ENCODE peak calls at places on chromosomes 2 and 18, in four cellular contexts. O, C, I and Y are unnamed samples. For H3K9me3, the result is how much of the 10 kb centered on the place peaks cover.

GRCh38 chr2:74862268-74862964 is 28.5 kb downstream of the HK2 start:
- DNase-seq in I (peak), C (no peak), O (peak), Y (no peak)

GRCh38 chr18:71212222-71212621 is 923.4 kb downstream of the SOCS6 start:
- DNase-seq in I (no peak), C (no peak), O (no peak), Y (no peak)

GRCh38 chr2:113133696-113134558 is 6.5 kb downstream of the IL1RN start:
- DNase-seq in I (no peak), C (no peak), O (peak), Y (no peak)

GRCh38 chr2:68253211-68254068 is 1.1 kb upstream of the PPP3R1 start:
- DNase-seq in O (peak), I (peak), C (no peak), Y (peak)

GRCh38 chr2:238010572-238010971 is 43.8 kb downstream of the UBE2F start:
- DNase-seq in I (no peak), C (no peak), O (no peak), Y (no peak)

GRCh38 chr18:6521804-6522418 is 107.2 kb upstream of the L3MBTL4 start:
- DNase-seq in I (peak), O (peak), C (no peak), Y (peak)

GRCh38 chr2:60553992-60554648 is 666 bp upstream of the BCL11A start:
- DNase-seq in I (peak), O (peak), C (no peak), Y (peak)

GRCh38 chr2:238636269-238637073 is 209.7 kb downstream of the ASB1 start:
- DNase-seq in O (no peak), C (no peak), I (no peak), Y (no peak)

GRCh38 chr2:238727585-238728321 is 120.1 kb upstream of the TWIST2 start:
- DNase-seq in I (no peak), C (no peak), O (no peak), Y (no peak)

GRCh38 chr2:1644427-1644826 is 99.9 kb downstream of the PXDN start:
- DNase-seq in O (no peak), C (no peak), I (no peak), Y (no peak)

GRCh38 chr2:237720962-237721361 is 77.6 kb upstream of the RBM44 start:
- DNase-seq in O (no peak), I (no peak), C (no peak), Y (no peak)

GRCh38 chr18:6434987-6435709 is 20.4 kb upstream of the L3MBTL4 start:
- DNase-seq in I (no peak), O (no peak), C (no peak), Y (peak)

GRCh38 chr2:88350641-88351601 is 101.6 kb downstream of the FOXI3 start:
- DNase-seq in I (peak), C (no peak), O (peak), Y (peak)

GRCh38 chr2:28828382-28828781 is 17.7 kb downstream of the SPDYA start:
- DNase-seq in O (no peak), I (no peak), C (no peak), Y (no peak)

GRCh38 chr18:74990563-74991081 is 218.3 kb downstream of the PTGR3 start:
- DNase-seq in C (no peak), I (no peak), O (no peak), Y (no peak)

GRCh38 chr18:67151366-67151765 is 365.2 kb downstream of the DSEL start:
- DNase-seq in O (no peak), C (no peak), I (no peak), Y (no peak)

GRCh38 chr2:73071452-73072399 is at the start of gene SFXN5:
- DNase-seq in C (peak), I (peak), O (peak), Y (peak)
- TF ChIP-seq CTCF in C (no peak), I (no peak), O (peak), Y (no peak)

DNA sequence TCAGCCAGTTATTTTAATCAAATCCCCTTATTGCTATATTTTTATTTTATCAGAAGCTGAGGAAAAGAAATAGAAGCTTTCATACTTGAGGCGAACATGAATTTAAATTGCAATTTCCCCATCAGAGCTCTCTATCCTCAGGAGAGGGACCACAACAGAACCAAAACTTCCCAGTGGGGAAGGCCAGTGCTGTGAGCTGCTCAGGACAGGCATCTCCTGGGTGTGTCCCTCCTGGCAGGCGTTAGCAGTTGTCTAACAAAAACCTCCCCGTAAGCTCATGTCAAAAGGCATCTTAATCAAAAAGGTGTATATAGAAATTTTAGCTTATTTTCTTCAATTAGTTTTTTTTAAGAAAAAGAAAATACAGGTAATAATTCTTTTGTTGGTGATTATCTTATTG is 93.0 kb downstream of the PID1 start:
- DNase-seq in C (no peak), O (no peak), I (no peak), Y (no peak)
- H3K9me3 ChIP-seq in C (under half), O (under half), I (under half), Y (under half)

GRCh38 chr18:24726727-24727539 is 266.5 kb downstream of the HRH4 start:
- DNase-seq in I (peak), C (no peak), O (peak), Y (peak)
- TF ChIP-seq CTCF in I (peak), C (peak), O (peak), Y (peak)

GRCh38 chr2:168613510-168613909 is 157.4 kb downstream of the CERS6 start:
- DNase-seq in C (no peak), I (no peak), O (no peak), Y (no peak)

GRCh38 chr2:168611896-168612650 is 156.0 kb downstream of the CERS6 start:
- DNase-seq in O (peak), I (no peak), C (no peak), Y (no peak)

GRCh38 chr2:168608796-168609195 is 152.7 kb downstream of the CERS6 start:
- DNase-seq in C (no peak), I (no peak), O (no peak), Y (no peak)

GRCh38 chr2:168612719-168613118 is 156.6 kb downstream of the CERS6 start:
- DNase-seq in I (no peak), O (no peak), C (no peak), Y (no peak)

GRCh38 chr2:168611091-168611490 is 155.0 kb downstream of the CERS6 start:
- DNase-seq in O (no peak), C (no peak), I (no peak), Y (no peak)
- H3K9me3 ChIP-seq in O (under half), C (under half), I (under half), Y (under half)

GRCh38 chr2:133884739-133885381 is 316.6 kb upstream of the NCKAP5 start:
- DNase-seq in O (no peak), C (no peak), I (no peak), Y (peak)
- TF ChIP-seq CTCF in O (no peak), C (no peak), I (no peak), Y (peak)

DNA sequence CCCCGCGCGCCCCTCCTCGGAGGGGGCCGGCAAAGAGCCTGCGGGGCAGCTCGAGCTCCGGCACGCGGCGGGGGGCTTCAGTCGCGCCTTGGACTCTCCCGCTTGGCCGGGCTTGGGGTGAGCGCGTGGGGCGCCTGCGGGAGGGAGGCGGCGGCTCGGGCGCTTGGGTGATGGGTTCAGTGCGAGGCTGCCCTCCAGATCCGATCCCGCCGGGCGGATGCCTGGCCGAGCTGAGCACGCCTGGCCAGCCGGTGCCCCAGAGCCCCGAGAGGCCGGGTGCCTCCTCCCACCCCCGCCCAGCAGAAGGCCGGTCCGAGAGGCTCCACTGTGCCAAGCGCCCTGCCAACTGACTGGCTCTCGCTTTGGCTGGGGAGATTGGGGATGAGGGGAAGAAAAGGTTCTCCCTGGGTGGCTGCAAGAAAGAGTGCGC is 276 bp upstream of the NXPH2 start:
- DNase-seq in O (no peak), C (no peak), I (no peak), Y (no peak)
- H3K9me3 ChIP-seq in O (under half), C (under half), I (under half), Y (under half)

GRCh38 chr2:41495050-41495449 is 552.8 kb upstream of the PKDCC start:
- DNase-seq in I (no peak), O (no peak), C (no peak), Y (no peak)

GRCh38 chr2:41502752-41503151 is 545.1 kb upstream of the PKDCC start:
- DNase-seq in I (no peak), C (no peak), O (no peak), Y (no peak)

GRCh38 chr2:41498791-41499190 is 549.0 kb upstream of the PKDCC start:
- DNase-seq in O (no peak), C (no peak), I (no peak), Y (no peak)

GRCh38 chr2:41500895-41501294 is 546.9 kb upstream of the PKDCC start:
- DNase-seq in C (no peak), O (no peak), I (no peak), Y (no peak)

GRCh38 chr2:41496908-41497307 is 550.9 kb upstream of the PKDCC start:
- DNase-seq in O (no peak), I (no peak), C (no peak), Y (peak)
- TF ChIP-seq CTCF in O (no peak), I (no peak), C (no peak), Y (peak)

DNA sequence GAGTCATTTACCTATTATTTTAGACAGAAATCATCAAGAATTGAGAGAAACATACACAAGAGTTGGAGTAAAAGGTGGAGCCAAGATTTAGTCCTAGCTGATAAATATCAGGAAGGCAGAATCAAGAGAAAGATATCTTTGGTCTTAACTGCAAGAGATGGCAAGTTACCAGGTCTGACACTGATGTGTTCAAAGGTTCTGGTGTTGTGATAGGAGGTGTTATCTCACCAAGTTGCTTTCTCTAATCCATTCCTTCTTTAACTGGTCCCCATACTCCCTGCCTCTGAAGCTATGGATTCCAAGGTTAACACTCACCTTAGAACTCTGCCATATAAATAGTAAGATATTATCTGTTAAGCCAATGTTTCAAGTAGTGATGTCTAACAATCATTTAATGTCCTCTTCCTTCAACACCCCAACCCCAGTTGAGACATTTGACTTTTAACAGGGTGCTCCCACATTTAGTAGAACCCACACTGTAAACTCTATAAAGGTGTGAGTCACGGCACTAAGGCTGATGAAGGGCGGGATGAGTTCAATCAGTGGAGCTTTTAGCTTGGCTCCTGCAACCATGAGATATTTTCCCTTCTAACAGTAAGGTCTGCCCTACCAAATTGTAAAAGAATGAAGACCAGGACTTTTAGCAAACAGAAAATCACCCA is 333.7 kb downstream of the RND3 start:
- DNase-seq in O (no peak), I (no peak), C (no peak), Y (no peak)
- H3K9me3 ChIP-seq in O (under half), I (under half), C (under half), Y (under half)

GRCh38 chr2:43455735-43456642 is 139.8 kb downstream of the THADA start:
- DNase-seq in C (no peak), I (no peak), O (peak), Y (no peak)
- TF ChIP-seq CTCF in C (peak), I (no peak), O (no peak), Y (no peak)